ENCODE peak calls at places on chromosomes 11 and 22, in ten cellular contexts. P is psoas muscle; W is mammary epithelial cell; J is endothelial cell of umbilical vein; S is A549; D is effector memory CD4-positive, alpha-beta T cell; K is neural progenitor cell; C is naive thymus-derived CD4-positive, alpha-beta T cell; I is K562; E is kidney. M is an unnamed sample. For H3K4me1, the result is how much of the 10 kb centered on the place peaks cover.

GRCh38 chr11:17985517-17985916 is 27.3 kb downstream of the SERGEF start:
- DNase-seq in S (no peak), P (no peak), E (no peak), I (no peak), D (no peak), C (no peak), K (no peak), J (peak), W (peak), M (no peak)

GRCh38 chr11:62545437-62546243 is 966 bp downstream of the AHNAK start:
- DNase-seq in E (peak), D (peak), S (peak), J (peak), I (peak), K (peak), P (peak), C (peak), W (peak), M (peak)

GRCh38 chr11:113465786-113466185 is 9.4 kb downstream of the DRD2 start:
- DNase-seq in P (no peak), C (no peak), I (no peak), S (no peak), D (no peak), K (no peak), J (no peak), W (peak), E (no peak), M (no peak)

GRCh38 chr22:39463931-39464390 is 7.1 kb downstream of the MGAT3 start:
- DNase-seq in J (no peak), D (no peak), C (no peak), E (peak), S (no peak), P (peak), W (no peak), K (no peak), I (no peak), M (no peak)

GRCh38 chr22:46797355-46797754 is 34.9 kb downstream of the TBC1D22A start:
- DNase-seq in J (no peak), I (peak), C (no peak), E (peak), P (no peak), D (no peak), K (no peak), S (no peak), W (peak), M (peak)

GRCh38 chr22:16964366-16964765 is 43.7 kb downstream of the GAB4 start:
- DNase-seq in S (no peak), P (no peak), J (no peak), W (no peak), E (peak), C (no peak), D (no peak), K (no peak), I (peak), M (no peak)

GRCh38 chr11:109658169-109658568 is 236.2 kb downstream of the C11orf87 start:
- DNase-seq in D (no peak), W (no peak), E (no peak), C (no peak), P (no peak), S (no peak), K (no peak), I (no peak), J (no peak), M (no peak)

GRCh38 chr22:27980424-27981148 is 61.5 kb upstream of the PITPNB start:
- DNase-seq in C (no peak), J (no peak), S (no peak), K (peak), D (no peak), E (no peak), I (peak), P (no peak), W (no peak), M (no peak)

GRCh38 chr11:74949748-74950127 is 672 bp downstream of the SPCS2 start:
- DNase-seq in C (no peak), S (peak), D (no peak), K (no peak), W (no peak), I (no peak), P (no peak), E (no peak), J (peak), M (no peak)

GRCh38 chr11:77698896-77699295 is 61.3 kb upstream of the CLNS1A start:
- DNase-seq in W (no peak), C (no peak), I (no peak), D (no peak), J (no peak), S (no peak), P (no peak), E (no peak), K (no peak), M (no peak)

GRCh38 chr22:50530280-50530856 is 556 bp upstream of the TYMP start:
- DNase-seq in E (no peak), P (peak), S (peak), J (no peak), K (peak), D (no peak), W (no peak), I (no peak), C (no peak), M (peak)

GRCh38 chr11:112542479-112542878 is 281.8 kb upstream of the PLET1 start:
- DNase-seq in W (no peak), D (no peak), I (no peak), K (no peak), P (no peak), S (no peak), C (no peak), J (no peak), E (no peak), M (no peak)

GRCh38 chr11:18721576-18722292 is 4.3 kb downstream of the IGSF22 start:
- DNase-seq in K (peak), P (peak), E (peak), I (peak), D (peak), W (peak), S (peak), J (peak), C (peak), M (peak)

GRCh38 chr11:21561589-21561988 is 631.3 kb upstream of the ANO5 start:
- DNase-seq in I (no peak), S (peak), C (no peak), J (no peak), K (no peak), D (no peak), W (peak), E (no peak), P (no peak), M (no peak)
- H3K4me1 ChIP-seq in I (under half), S (under half), C (under half), J (under half), K (under half), D (under half), W (under half), E (under half), P (under half), M (under half)

GRCh38 chr11:100831929-100832480 is 144.9 kb downstream of the ARHGAP42 start:
- DNase-seq in P (peak), K (no peak), S (no peak), J (no peak), D (no peak), C (no peak), W (no peak), E (no peak), I (no peak), M (no peak)

GRCh38 chr11:100827934-100828661 is 141.0 kb downstream of the ARHGAP42 start:
- DNase-seq in J (peak), S (peak), W (peak), C (no peak), D (no peak), P (no peak), K (peak), E (no peak), I (no peak), M (no peak)

GRCh38 chr11:100832851-100833250 is 145.8 kb downstream of the ARHGAP42 start:
- DNase-seq in J (no peak), C (no peak), K (no peak), D (no peak), I (no peak), E (no peak), S (no peak), W (no peak), P (no peak), M (no peak)

GRCh38 chr11:100830978-100831732 is 144.1 kb downstream of the ARHGAP42 start:
- DNase-seq in D (no peak), K (no peak), E (no peak), C (no peak), I (no peak), P (no peak), W (peak), S (no peak), J (peak), M (no peak)

DNA sequence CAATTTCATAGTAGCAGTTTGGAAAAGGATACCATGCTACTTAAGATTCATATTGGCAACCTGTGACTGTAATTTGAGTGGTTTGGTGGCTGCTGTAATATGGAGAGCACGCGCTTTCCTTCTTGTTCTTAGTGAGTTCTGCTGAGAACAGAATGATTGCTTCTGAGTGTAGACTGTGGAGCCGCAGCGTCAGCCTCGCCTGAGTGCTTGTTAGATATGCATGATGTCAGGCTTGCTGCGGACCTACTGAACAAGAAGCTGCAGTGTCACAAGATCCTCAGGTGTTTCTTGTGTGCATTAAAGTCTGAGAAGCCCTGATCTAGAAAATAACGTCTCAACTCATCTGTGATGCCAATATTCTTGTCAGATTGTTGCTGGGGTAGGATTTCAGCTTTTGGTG is 143.2 kb downstream of the ARHGAP42 start:
- DNase-seq in K (peak), I (no peak), D (no peak), P (peak), E (peak), J (no peak), W (no peak), C (no peak), S (no peak), M (no peak)
- H3K4me1 ChIP-seq in K (under half), I (under half), D (under half), P (under half), E (under half), J (under half), W (under half), C (under half), S (half or more), M (under half)

GRCh38 chr22:23754980-23755636 is 883 bp upstream of the VPREB3 start:
- DNase-seq in P (no peak), E (no peak), C (no peak), D (no peak), S (no peak), I (no peak), W (no peak), K (no peak), J (peak), M (no peak)
- H3K4me1 ChIP-seq in P (under half), E (under half), C (under half), D (under half), S (under half), I (under half), W (under half), K (under half), J (under half), M (under half)

DNA sequence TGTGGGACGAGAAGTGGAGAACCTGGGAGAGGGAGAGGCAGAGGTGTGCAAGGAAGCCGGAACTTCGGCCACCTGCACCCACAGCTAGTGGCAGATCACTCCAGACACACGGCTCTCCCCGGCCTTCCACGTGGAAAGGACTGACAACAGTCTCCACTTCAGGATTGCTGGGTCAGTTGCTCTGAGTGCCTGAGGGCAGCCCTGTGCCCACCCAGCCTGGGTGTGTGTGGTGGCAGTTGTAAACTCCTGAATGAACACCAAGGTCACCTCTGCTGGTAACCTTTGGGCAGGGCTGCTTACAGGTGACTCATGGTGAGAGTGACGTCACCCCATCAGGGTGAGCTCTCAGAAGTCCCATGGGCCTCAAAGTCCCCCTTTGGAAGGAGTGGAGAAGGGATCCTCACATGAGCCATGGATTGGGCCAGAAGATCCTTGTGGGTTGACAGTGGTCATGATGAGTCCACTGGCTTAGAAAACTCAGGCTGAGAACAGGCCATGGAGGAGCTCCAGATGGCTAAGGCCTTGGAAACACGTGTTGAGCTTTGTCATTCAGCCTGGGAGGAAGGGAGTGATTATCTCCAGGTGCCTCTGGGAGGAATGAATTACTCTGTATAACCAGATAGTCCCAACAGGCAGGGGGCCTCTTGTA is 71.3 kb downstream of the BCR start:
- DNase-seq in K (no peak), W (peak), D (no peak), C (no peak), P (no peak), I (no peak), S (peak), J (no peak), E (no peak), M (no peak)
- H3K4me1 ChIP-seq in K (under half), W (under half), D (under half), C (under half), P (under half), I (half or more), S (under half), J (under half), E (under half), M (under half)

GRCh38 chr11:118913411-118914125 is 12.2 kb downstream of the BCL9L start:
- DNase-seq in C (no peak), K (peak), D (peak), S (no peak), E (peak), P (peak), W (peak), J (no peak), I (no peak), M (no peak)

GRCh38 chr11:118910309-118911112 is 15.2 kb downstream of the BCL9L start:
- DNase-seq in S (no peak), J (peak), I (peak), E (peak), C (peak), W (peak), K (peak), D (peak), P (peak), M (peak)

GRCh38 chr11:118912742-118913410 is 12.8 kb downstream of the BCL9L start:
- DNase-seq in W (peak), D (no peak), C (no peak), E (peak), P (peak), I (no peak), S (no peak), K (no peak), J (peak), M (peak)

GRCh38 chr11:118911113-118911879 is 14.4 kb downstream of the BCL9L start:
- DNase-seq in W (peak), P (peak), K (peak), D (no peak), I (peak), S (no peak), J (no peak), C (no peak), E (peak), M (no peak)

GRCh38 chr11:118911880-118912741 is 13.6 kb downstream of the BCL9L start:
- DNase-seq in D (peak), C (no peak), K (peak), J (peak), I (peak), S (no peak), P (peak), W (peak), E (peak), M (peak)
- H3K4me1 ChIP-seq in D (half or more), C (half or more), K (half or more), J (half or more), I (half or more), S (half or more), P (half or more), W (half or more), E (half or more), M (half or more)

DNA sequence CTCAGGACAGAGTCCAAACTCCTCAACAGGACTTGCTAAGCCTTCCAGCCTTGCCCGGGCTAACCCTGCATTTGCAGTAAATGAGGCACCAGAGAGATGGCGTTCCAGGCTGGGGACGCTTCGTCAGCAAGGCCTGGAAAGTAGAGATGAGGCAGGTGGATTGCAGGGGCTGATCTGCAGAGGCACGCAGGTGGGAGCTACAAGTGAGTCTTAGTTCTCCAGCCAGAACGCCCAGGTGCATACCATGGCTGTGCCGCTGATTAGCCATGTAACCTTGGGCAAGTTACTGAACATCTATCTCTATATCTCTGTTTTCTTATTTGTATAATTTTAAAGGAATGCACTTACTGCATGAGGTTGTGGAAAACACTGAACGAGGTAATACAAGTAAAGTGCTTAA is 52.7 kb upstream of the BARX2 start:
- DNase-seq in W (no peak), C (no peak), J (no peak), P (no peak), E (no peak), K (no peak), D (no peak), S (no peak), I (no peak), M (no peak)
- H3K4me1 ChIP-seq in W (under half), C (under half), J (under half), P (under half), E (under half), K (under half), D (under half), S (under half), I (under half), M (under half)

M was measured in left lung.